ENCODE peak calls at places on chromosomes 16 and 17, in six cellular contexts. One of them, this sample, is unnamed.

GRCh38 chr16:67967183-67967955 is 1.1 kb downstream of the SLC12A4 start:
- DNase-seq in H1: no peak
- DNase-seq in IMR-90: no peak
- DNase-seq in H9: no peak
- DNase-seq in neuronal stem cell: no peak
- DNase-seq in trophoblast cell: peak; percentile 16
- DNase-seq in this sample: peak; percentile 42

GRCh38 chr17:61574542-61575351 is 16.3 kb downstream of the NACA2 start:
- DNase-seq in H1: no peak
- DNase-seq in IMR-90: peak; percentile 65
- DNase-seq in H9: peak; percentile 53
- DNase-seq in neuronal stem cell: peak; percentile 14
- DNase-seq in trophoblast cell: no peak
- DNase-seq in this sample: peak; percentile 42

GRCh38 chr17:14340968-14341412 is 40.1 kb downstream of the HS3ST3B1 start:
- DNase-seq in H1: no peak
- DNase-seq in IMR-90: no peak
- DNase-seq in H9: no peak
- DNase-seq in neuronal stem cell: no peak
- DNase-seq in trophoblast cell: no peak
- DNase-seq in this sample: peak; percentile 66

GRCh38 chr17:6186998-6187397 is 116.8 kb downstream of the WSCD1 start:
- DNase-seq in H1: no peak
- DNase-seq in IMR-90: no peak
- DNase-seq in H9: peak; percentile 18
- DNase-seq in neuronal stem cell: no peak
- DNase-seq in trophoblast cell: no peak
- DNase-seq in this sample: no peak

GRCh38 chr16:81575307-81575706 is 130.7 kb downstream of the CMIP start:
- DNase-seq in H1: no peak
- DNase-seq in IMR-90: no peak
- DNase-seq in H9: no peak
- DNase-seq in neuronal stem cell: no peak
- DNase-seq in trophoblast cell: no peak
- DNase-seq in this sample: no peak

GRCh38 chr16:74896389-74897370 is 88.2 kb downstream of the WDR59 start:
- DNase-seq in H1: no peak
- DNase-seq in IMR-90: peak; percentile 62
- DNase-seq in H9: no peak
- DNase-seq in neuronal stem cell: no peak
- DNase-seq in trophoblast cell: no peak
- DNase-seq in this sample: peak; percentile 62

GRCh38 chr17:56142325-56142724 is 10.9 kb upstream of the ANKFN1 start:
- DNase-seq in H1: no peak
- DNase-seq in IMR-90: peak; percentile 95
- DNase-seq in H9: no peak
- DNase-seq in neuronal stem cell: no peak
- DNase-seq in trophoblast cell: no peak
- DNase-seq in this sample: peak; percentile 10

GRCh38 chr16:55217392-55217791 is 106.6 kb upstream of the IRX6 start:
- DNase-seq in H1: no peak
- DNase-seq in IMR-90: no peak
- DNase-seq in H9: no peak
- DNase-seq in neuronal stem cell: no peak
- DNase-seq in trophoblast cell: no peak
- DNase-seq in this sample: no peak

GRCh38 chr17:4583796-4584124 is 569 bp upstream of the SMTNL2 start:
- DNase-seq in H1: no peak
- DNase-seq in IMR-90: no peak
- DNase-seq in H9: peak; percentile 75
- DNase-seq in neuronal stem cell: no peak
- DNase-seq in trophoblast cell: no peak
- DNase-seq in this sample: peak; percentile 40

GRCh38 chr16:88561485-88562369 is 8.5 kb upstream of the ZC3H18 start:
- DNase-seq in H1: no peak
- DNase-seq in IMR-90: peak; percentile 43
- DNase-seq in H9: peak; percentile 56
- DNase-seq in neuronal stem cell: peak; percentile 56
- DNase-seq in trophoblast cell: no peak
- DNase-seq in this sample: peak; percentile 65

GRCh38 chr17:45640141-45640850 is 143.8 kb upstream of the CRHR1 start:
- DNase-seq in H1: peak; percentile 57
- DNase-seq in IMR-90: peak; percentile 76
- DNase-seq in H9: peak; percentile 90
- DNase-seq in neuronal stem cell: peak; percentile 81
- DNase-seq in trophoblast cell: peak; percentile 61
- DNase-seq in this sample: peak; percentile 79

GRCh38 chr17:69501591-69502468 is 87.3 kb downstream of the MAP2K6 start:
- DNase-seq in H1: no peak
- DNase-seq in IMR-90: peak; percentile 90
- DNase-seq in H9: peak; percentile 66
- DNase-seq in neuronal stem cell: no peak
- DNase-seq in trophoblast cell: no peak
- DNase-seq in this sample: peak; percentile 64

GRCh38 chr17:78381601-78382168 is 3.2 kb downstream of the PGS1 start:
- DNase-seq in H1: no peak
- DNase-seq in IMR-90: no peak
- DNase-seq in H9: peak; percentile 60
- DNase-seq in neuronal stem cell: no peak
- DNase-seq in trophoblast cell: no peak
- DNase-seq in this sample: peak; percentile 80

GRCh38 chr16:66069576-66069975 is 296.9 kb upstream of the CDH5 start:
- DNase-seq in H1: no peak
- DNase-seq in IMR-90: peak; percentile 23
- DNase-seq in H9: no peak
- DNase-seq in neuronal stem cell: no peak
- DNase-seq in trophoblast cell: no peak
- DNase-seq in this sample: no peak

GRCh38 chr16:74999683-75000480 is 1.1 kb downstream of the ZNRF1 start:
- DNase-seq in H1: no peak
- DNase-seq in IMR-90: no peak
- DNase-seq in H9: peak; percentile 76
- DNase-seq in neuronal stem cell: no peak
- DNase-seq in trophoblast cell: peak; percentile 32
- DNase-seq in this sample: peak; percentile 49

GRCh38 chr16:4216631-4217030 is 25.2 kb downstream of the SRL start:
- DNase-seq in H1: no peak
- DNase-seq in IMR-90: peak; percentile 36
- DNase-seq in H9: no peak
- DNase-seq in neuronal stem cell: no peak
- DNase-seq in trophoblast cell: no peak
- DNase-seq in this sample: no peak

GRCh38 chr16:52066951-52067350 is 480.0 kb downstream of the TOX3 start:
- DNase-seq in H1: no peak
- DNase-seq in IMR-90: no peak
- DNase-seq in H9: no peak
- DNase-seq in neuronal stem cell: no peak
- DNase-seq in trophoblast cell: no peak
- DNase-seq in this sample: no peak

GRCh38 chr17:29032798-29033197 is 10.1 kb upstream of the PIPOX start:
- DNase-seq in H1: no peak
- DNase-seq in IMR-90: no peak
- DNase-seq in H9: peak; percentile 76
- DNase-seq in neuronal stem cell: no peak
- DNase-seq in trophoblast cell: peak; percentile 84
- DNase-seq in this sample: no peak

GRCh38 chr17:65660947-65661346 is 99.5 kb upstream of the AXIN2 start:
- DNase-seq in H1: no peak
- DNase-seq in IMR-90: peak; percentile 70
- DNase-seq in H9: no peak
- DNase-seq in neuronal stem cell: no peak
- DNase-seq in trophoblast cell: no peak
- DNase-seq in this sample: peak; percentile 34

GRCh38 chr16:57372372-57373116 is at the start of gene CX3CL1:
- DNase-seq in H1: no peak
- DNase-seq in IMR-90: peak; percentile 39
- DNase-seq in H9: peak; percentile 86
- DNase-seq in neuronal stem cell: no peak
- DNase-seq in trophoblast cell: no peak
- DNase-seq in this sample: peak; percentile 62

GRCh38 chr17:42674755-42675347 is 1.9 kb downstream of the PLEKHH3 start:
- DNase-seq in H1: no peak
- DNase-seq in IMR-90: no peak
- DNase-seq in H9: peak; percentile 91
- DNase-seq in neuronal stem cell: no peak
- DNase-seq in trophoblast cell: no peak
- DNase-seq in this sample: no peak

GRCh38 chr17:19005442-19005773 is 844 bp upstream of the FAM83G start:
- DNase-seq in H1: no peak
- DNase-seq in IMR-90: no peak
- DNase-seq in H9: no peak
- DNase-seq in neuronal stem cell: no peak
- DNase-seq in trophoblast cell: no peak
- DNase-seq in this sample: no peak

GRCh38 chr17:19005789-19006430 is 1.3 kb upstream of the FAM83G start:
- DNase-seq in H1: no peak
- DNase-seq in IMR-90: no peak
- DNase-seq in H9: no peak
- DNase-seq in neuronal stem cell: no peak
- DNase-seq in trophoblast cell: no peak
- DNase-seq in this sample: no peak

GRCh38 chr17:19003966-19004600 is 481 bp downstream of the FAM83G start:
- DNase-seq in H1: no peak
- DNase-seq in IMR-90: peak; percentile 36
- DNase-seq in H9: peak; percentile 83
- DNase-seq in neuronal stem cell: peak; percentile 32
- DNase-seq in trophoblast cell: peak; percentile 41
- DNase-seq in this sample: peak; percentile 63

GRCh38 chr17:19003543-19003965 is 1.0 kb downstream of the FAM83G start:
- DNase-seq in H1: no peak
- DNase-seq in IMR-90: no peak
- DNase-seq in H9: no peak
- DNase-seq in neuronal stem cell: peak; percentile 29
- DNase-seq in trophoblast cell: no peak
- DNase-seq in this sample: peak; percentile 41

GRCh38 chr17:19004601-19005441 is at the start of gene FAM83G:
- DNase-seq in H1: peak; percentile 47
- DNase-seq in IMR-90: peak; percentile 71
- DNase-seq in H9: peak; percentile 86
- DNase-seq in neuronal stem cell: no peak
- DNase-seq in trophoblast cell: peak; percentile 70
- DNase-seq in this sample: peak; percentile 69
- H2BK5ac ChIP-seq in H1: peak within 1 kb of the TSS; percentile 91
- H2BK5ac ChIP-seq in IMR-90: peak within 1 kb of the TSS; percentile 58
- H2BK5ac ChIP-seq in H9: no peak within 1 kb of the TSS
- H2BK5ac ChIP-seq in neuronal stem cell: peak within 1 kb of the TSS; percentile 57
- H2BK5ac ChIP-seq in trophoblast cell: peak within 1 kb of the TSS; percentile 29
- H2BK5ac ChIP-seq in this sample: no peak within 1 kb of the TSS

GRCh38 chr17:9124554-9124935 is 103.2 kb downstream of the NTN1 start:
- DNase-seq in H1: no peak
- DNase-seq in IMR-90: no peak
- DNase-seq in H9: no peak
- DNase-seq in neuronal stem cell: no peak
- DNase-seq in trophoblast cell: no peak
- DNase-seq in this sample: no peak
- H2AFZ ChIP-seq in H1: no peak overlapping the region
- H2AFZ ChIP-seq in IMR-90: no peak overlapping the region
- H2AFZ ChIP-seq in H9: no peak overlapping the region
- H2AFZ ChIP-seq in neuronal stem cell: peak overlapping the region; percentile 39
- H2AFZ ChIP-seq in trophoblast cell: no peak overlapping the region
- H2AFZ ChIP-seq in this sample: no peak overlapping the region

GRCh38 chr17:8387914-8388651 is 5.1 kb upstream of the RPL26 start:
- DNase-seq in H1: no peak
- DNase-seq in IMR-90: no peak
- DNase-seq in H9: no peak
- DNase-seq in neuronal stem cell: no peak
- DNase-seq in trophoblast cell: no peak
- DNase-seq in this sample: no peak
- H2BK5ac ChIP-seq in H1: no peak overlapping the region
- H2BK5ac ChIP-seq in IMR-90: no peak overlapping the region
- H2BK5ac ChIP-seq in H9: no peak overlapping the region
- H2BK5ac ChIP-seq in neuronal stem cell: no peak overlapping the region
- H2BK5ac ChIP-seq in trophoblast cell: no peak overlapping the region
- H2BK5ac ChIP-seq in this sample: no peak overlapping the region

GRCh38 chr16:13453325-13453724 is 466.6 kb upstream of the ERCC4 start:
- DNase-seq in H1: no peak
- DNase-seq in IMR-90: no peak
- DNase-seq in H9: no peak
- DNase-seq in neuronal stem cell: no peak
- DNase-seq in trophoblast cell: no peak
- DNase-seq in this sample: no peak
- H2AFZ ChIP-seq in H1: no peak overlapping the region
- H2AFZ ChIP-seq in IMR-90: no peak overlapping the region
- H2AFZ ChIP-seq in H9: no peak overlapping the region
- H2AFZ ChIP-seq in neuronal stem cell: no peak overlapping the region
- H2AFZ ChIP-seq in trophoblast cell: no peak overlapping the region
- H2AFZ ChIP-seq in this sample: no peak overlapping the region

DNA sequence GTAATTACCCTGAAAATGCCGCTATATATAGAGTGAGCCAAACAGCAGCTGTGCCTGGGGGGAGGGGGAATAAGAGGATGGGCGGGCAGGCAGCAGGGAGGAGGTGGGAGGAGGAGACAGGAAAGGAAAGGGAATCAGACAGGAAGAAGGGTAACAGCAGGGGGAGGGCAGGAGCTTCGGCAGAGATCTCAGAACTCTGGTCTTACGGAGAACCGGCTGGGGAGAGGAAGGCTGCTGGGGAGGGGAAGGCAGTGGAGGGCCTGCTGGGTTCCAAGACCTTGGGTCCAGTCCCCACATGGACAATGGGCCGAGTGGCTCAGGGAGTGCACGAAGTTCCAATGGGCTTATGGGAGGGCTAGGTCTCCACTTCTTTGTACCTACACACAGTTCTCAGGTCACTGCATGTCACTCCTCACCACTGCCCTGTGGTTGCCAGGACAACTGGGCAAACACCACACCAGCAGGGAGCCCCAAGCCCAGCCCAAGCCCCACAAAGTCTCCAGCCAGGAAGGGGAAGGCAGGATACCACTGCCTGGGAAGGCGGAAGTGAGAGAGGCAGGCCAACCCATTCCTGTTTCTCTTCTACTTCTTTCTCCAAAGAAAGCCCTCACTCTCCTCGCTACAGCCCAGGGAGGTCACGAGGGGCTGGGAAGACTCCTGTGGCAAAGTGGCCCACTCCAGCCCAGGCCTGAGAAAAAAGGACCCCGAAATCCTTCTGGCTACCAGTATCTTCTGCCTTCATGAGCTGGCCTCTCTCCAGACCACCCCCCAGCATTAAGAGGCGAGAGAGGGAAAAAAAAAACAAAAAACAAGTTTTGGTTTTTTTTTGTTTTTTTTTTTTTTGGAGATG is 25.3 kb downstream of the G6PC3 start:
- DNase-seq in H1: peak; percentile 78
- DNase-seq in IMR-90: peak; percentile 93
- DNase-seq in H9: peak; percentile 98
- DNase-seq in neuronal stem cell: peak; percentile 91
- DNase-seq in trophoblast cell: peak; percentile 21
- DNase-seq in this sample: peak; percentile 99
- H2BK5ac ChIP-seq in H1: peak overlapping the region; percentile 98
- H2BK5ac ChIP-seq in IMR-90: peak overlapping the region; percentile 96
- H2BK5ac ChIP-seq in H9: peak overlapping the region; percentile 18
- H2BK5ac ChIP-seq in neuronal stem cell: peak overlapping the region; percentile 85
- H2BK5ac ChIP-seq in trophoblast cell: peak overlapping the region; percentile 55
- H2BK5ac ChIP-seq in this sample: peak overlapping the region; percentile 92